ENCODE peak calls at places on chromosomes 12 and 14, in five cellular contexts. F is cardiac muscle cell; W is adrenal gland; U is colonic mucosa; O is CD8-positive, alpha-beta memory T cell. Q is an unnamed sample. For H3K9me3 and H3K4me1, the result is how much of the 10 kb centered on the place peaks cover.

GRCh38 chr12:45425426-45425825 is 209.5 kb downstream of the ANO6 start:
- DNase-seq in F (peak), W (no peak), U (no peak), O (no peak), Q (no peak)

GRCh38 chr14:69268223-69268622 is 8.3 kb downstream of the GALNT16 start:
- DNase-seq in U (no peak), F (peak), W (no peak), O (no peak), Q (no peak)

GRCh38 chr12:50642035-50642451 is 121.9 kb upstream of the ATF1 start:
- DNase-seq in W (no peak), F (peak), U (no peak), O (no peak), Q (no peak)

GRCh38 chr12:39671898-39672875 is 52.6 kb upstream of the ABCD2 start:
- DNase-seq in W (no peak), O (no peak), F (no peak), U (no peak), Q (no peak)

GRCh38 chr14:102523200-102524025 is 13.8 kb upstream of the ANKRD9 start:
- DNase-seq in U (peak), O (no peak), W (no peak), F (no peak), Q (no peak)

GRCh38 chr12:110431957-110432587 is 18.1 kb downstream of the ARPC3 start:
- DNase-seq in W (no peak), U (no peak), F (no peak), O (no peak), Q (no peak)

GRCh38 chr12:64175254-64175945 is 46.7 kb downstream of the KICS2 start:
- DNase-seq in F (peak), U (no peak), O (no peak), W (no peak), Q (no peak)

GRCh38 chr12:20040194-20040593 is 328.1 kb upstream of the PDE3A start:
- DNase-seq in U (no peak), F (no peak), O (no peak), W (no peak), Q (no peak)

GRCh38 chr14:30826070-30826469 is 48.3 kb upstream of the COCH start:
- DNase-seq in W (no peak), F (no peak), O (no peak), U (no peak), Q (no peak)

GRCh38 chr12:93938921-93939320 is 209.5 kb upstream of the PLXNC1 start:
- DNase-seq in O (no peak), W (no peak), U (no peak), F (no peak), Q (no peak)

GRCh38 chr12:68497112-68497511 is 113.6 kb upstream of the RAP1B start:
- DNase-seq in W (no peak), F (no peak), O (no peak), U (no peak), Q (no peak)

GRCh38 chr12:90188857-90189256 is 480.2 kb upstream of the ATP2B1 start:
- DNase-seq in O (no peak), F (no peak), W (no peak), U (no peak), Q (no peak)

GRCh38 chr12:90854136-90854689 is 100.8 kb downstream of the CCER1 start:
- DNase-seq in F (peak), W (peak), U (peak), O (no peak), Q (no peak)

GRCh38 chr12:79927772-79928474 is 7.0 kb downstream of the PPP1R12A start:
- DNase-seq in O (peak), U (no peak), W (no peak), F (peak), Q (no peak)

GRCh38 chr14:55780156-55780946 is 200.3 kb downstream of the KTN1 start:
- DNase-seq in U (no peak), O (no peak), F (peak), W (peak), Q (peak)

GRCh38 chr12:3931206-3931605 is 58.0 kb upstream of the PARP11 start:
- DNase-seq in W (no peak), O (no peak), U (no peak), F (no peak), Q (no peak)

GRCh38 chr12:3933074-3933818 is 60.0 kb upstream of the PARP11 start:
- DNase-seq in F (no peak), O (no peak), U (no peak), W (no peak), Q (no peak)

GRCh38 chr12:3930216-3930615 is 57.0 kb upstream of the PARP11 start:
- DNase-seq in U (no peak), F (no peak), O (no peak), W (no peak), Q (no peak)

GRCh38 chr12:3933819-3934192 is 60.6 kb upstream of the PARP11 start:
- DNase-seq in F (no peak), W (no peak), O (no peak), U (no peak), Q (no peak)

DNA sequence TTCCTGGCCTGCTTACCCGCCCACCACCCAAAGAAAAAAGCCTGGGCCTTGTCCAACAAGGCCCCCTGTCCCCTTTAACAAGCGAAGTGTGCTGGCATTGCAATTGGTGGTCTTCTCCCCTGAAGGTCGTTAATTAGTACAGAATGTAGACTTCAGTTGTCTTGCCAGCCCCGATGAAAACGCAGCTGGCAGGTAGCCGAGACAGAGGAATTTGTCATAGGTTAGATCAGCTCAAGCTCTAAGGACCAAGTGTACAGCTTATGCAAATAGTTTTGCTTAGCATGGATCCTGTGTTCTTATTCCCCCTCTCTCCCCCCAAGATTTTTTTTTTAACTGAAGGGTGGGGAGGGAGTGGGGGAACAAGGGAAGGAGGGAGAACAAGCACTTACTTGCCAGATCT is 58.5 kb upstream of the PARP11 start:
- DNase-seq in U (no peak), F (no peak), O (no peak), W (peak), Q (no peak)
- H3K9me3 ChIP-seq in U (under half), F (under half), O (under half), W (under half), Q (under half)

GRCh38 chr12:124361074-124361965 is 66.4 kb downstream of the RFLNA start:
- DNase-seq in F (no peak), O (no peak), U (peak), W (peak), Q (no peak)

GRCh38 chr12:124363376-124363965 is 68.6 kb downstream of the RFLNA start:
- DNase-seq in U (no peak), O (no peak), F (no peak), W (no peak), Q (no peak)

GRCh38 chr12:124364543-124364942 is 69.7 kb downstream of the RFLNA start:
- DNase-seq in W (no peak), F (no peak), U (no peak), O (no peak), Q (no peak)

GRCh38 chr12:124359671-124360581 is 65.0 kb downstream of the RFLNA start:
- DNase-seq in U (peak), W (peak), O (no peak), F (peak), Q (peak)

GRCh38 chr12:124361996-124362395 is 67.1 kb downstream of the RFLNA start:
- DNase-seq in F (no peak), U (no peak), W (no peak), O (no peak), Q (no peak)
- H3K4me1 ChIP-seq in F (under half), U (under half), W (under half), O (under half), Q (under half)

DNA sequence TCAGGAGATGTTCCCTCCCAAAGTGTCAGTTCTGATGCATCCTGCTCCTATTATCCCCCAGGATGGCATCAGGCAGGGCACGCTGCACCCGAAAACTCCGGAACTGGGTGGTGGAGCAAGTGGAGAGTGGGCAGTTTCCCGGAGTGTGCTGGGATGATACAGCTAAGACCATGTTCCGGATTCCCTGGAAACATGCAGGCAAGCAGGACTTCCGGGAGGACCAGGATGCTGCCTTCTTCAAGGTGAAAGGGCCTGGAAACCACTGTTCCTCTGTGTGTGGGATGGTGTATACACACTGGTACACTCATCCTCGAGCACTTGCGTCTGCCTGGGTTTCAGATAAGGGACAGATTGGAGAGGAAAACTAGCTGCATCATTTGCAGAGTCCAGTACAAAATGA is 1.0 kb downstream of the IRF9 start:
- DNase-seq in O (no peak), W (peak), F (peak), U (no peak), Q (no peak)
- H3K27ac ChIP-seq in O (peak), W (peak), F (peak), U (peak), Q (peak)

GRCh38 chr12:34371050-34371449 is 348.8 kb downstream of the ALG10 start:
- DNase-seq in W (no peak), O (no peak), U (no peak), F (no peak), Q (no peak)

GRCh38 chr12:34373926-34374325 is 351.6 kb downstream of the ALG10 start:
- DNase-seq in F (no peak), U (no peak), W (no peak), O (no peak), Q (no peak)

GRCh38 chr12:34372003-34372402 is 349.7 kb downstream of the ALG10 start:
- DNase-seq in F (no peak), U (no peak), W (no peak), O (no peak), Q (no peak)

GRCh38 chr12:34363050-34363673 is 340.9 kb downstream of the ALG10 start:
- DNase-seq in O (no peak), W (no peak), U (no peak), F (no peak), Q (no peak)

DNA sequence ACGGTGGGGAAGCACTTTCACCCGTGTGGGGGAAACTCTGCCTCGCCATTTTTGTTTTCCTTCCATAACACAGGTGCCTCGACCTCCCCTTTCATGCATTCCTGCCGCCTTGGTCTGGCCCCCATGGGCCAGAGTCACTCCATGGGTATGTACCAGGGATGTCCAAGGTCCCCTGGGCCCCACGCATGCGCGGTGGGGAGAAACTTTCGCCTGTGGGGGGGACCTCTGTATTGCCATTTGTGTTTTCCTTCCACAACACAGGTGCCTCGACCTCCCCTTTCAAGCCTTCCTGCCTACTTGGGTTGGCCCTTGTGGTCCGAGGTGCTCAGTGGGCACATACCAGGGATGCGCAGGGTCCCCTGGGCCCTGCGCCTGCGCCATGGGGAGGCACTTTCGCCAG is 345.8 kb downstream of the ALG10 start:
- DNase-seq in W (no peak), F (no peak), O (no peak), U (no peak), Q (no peak)
- H3K9me3 ChIP-seq in W (under half), F (under half), O (under half), U (under half), Q (under half)

GRCh38 chr14:32077081-32078029 is at the start of gene ARHGAP5:
- DNase-seq in F (peak), U (peak), W (peak), O (peak), Q (peak)

GRCh38 chr14:32075636-32076277 is 1.3 kb upstream of the ARHGAP5 start:
- DNase-seq in U (peak), O (no peak), W (peak), F (peak), Q (peak)

GRCh38 chr14:32076278-32077080 is 625 bp upstream of the ARHGAP5 start:
- DNase-seq in O (peak), U (peak), F (peak), W (peak), Q (peak)

GRCh38 chr14:32073537-32074189 is 3.4 kb upstream of the ARHGAP5 start:
- DNase-seq in W (peak), U (peak), F (peak), O (peak), Q (peak)

GRCh38 chr14:32074887-32075572 is 2.1 kb upstream of the ARHGAP5 start:
- DNase-seq in F (peak), W (no peak), O (no peak), U (no peak), Q (no peak)
- H3K4me1 ChIP-seq in F (under half), W (under half), O (under half), U (under half), Q (under half)

DNA sequence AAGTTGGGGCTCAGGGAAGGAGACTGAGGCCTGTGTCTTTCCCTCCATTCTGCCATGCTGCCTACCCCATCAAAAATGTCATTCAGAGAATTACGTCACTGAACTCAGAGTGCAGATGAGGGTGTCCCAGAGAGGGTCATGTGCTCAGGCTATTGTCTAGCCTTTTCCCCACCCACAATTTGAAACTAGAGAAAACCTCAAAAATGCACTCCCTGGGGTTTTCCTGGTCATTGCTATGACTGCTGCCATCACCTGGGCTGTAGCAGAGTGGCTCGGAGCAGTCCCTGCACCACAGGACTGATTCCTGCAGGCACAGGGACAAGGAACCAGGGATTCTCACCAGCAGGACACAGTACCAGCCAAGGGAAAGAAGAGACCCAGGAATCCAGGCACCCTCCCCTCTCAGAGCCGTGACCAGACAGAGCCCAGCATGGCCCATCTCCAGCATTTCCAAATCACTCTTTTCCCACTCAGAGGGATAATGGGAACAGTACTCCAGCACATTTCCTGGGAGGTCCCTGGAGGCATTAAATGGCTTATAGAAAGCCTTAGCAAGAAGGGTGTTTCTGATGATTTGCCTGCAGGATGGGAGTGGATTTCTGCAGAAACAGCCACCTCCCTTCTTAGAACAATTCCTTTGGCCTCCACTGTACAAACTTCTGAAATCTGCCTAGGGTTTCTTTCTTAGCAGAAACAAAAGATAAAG is 45.9 kb downstream of the VWF start:
- DNase-seq in W (no peak), O (no peak), U (no peak), F (peak), Q (no peak)
- H3K27ac ChIP-seq in W (no peak), O (no peak), U (no peak), F (no peak), Q (no peak)

GRCh38 chr14:105879503-105879866 is 353.1 kb downstream of the TMEM121 start:
- DNase-seq in U (no peak), O (no peak), W (no peak), F (no peak), Q (no peak)
- H3K9me3 ChIP-seq in U (under half), O (under half), W (under half), F (under half), Q (under half)